ENCODE peak calls at places on chromosomes 1 and 21, in four cellular contexts. One of them, this sample, is unnamed.

GRCh38 chr1:225425211-225425786 is 2.5 kb downstream of the LBR start:
- DNase-seq in skeletal muscle cell: no peak
- DNase-seq in RWPE1: peak; percentile 88
- DNase-seq in aorta: no peak
- DNase-seq in this sample: no peak

GRCh38 chr1:43441894-43442632 is 11.7 kb downstream of the HYI start:
- DNase-seq in aorta: no peak
- DNase-seq in skeletal muscle cell: no peak
- DNase-seq in RWPE1: no peak
- DNase-seq in this sample: no peak

GRCh38 chr21:40841524-40842196 is 5.3 kb downstream of the DSCAM start:
- DNase-seq in skeletal muscle cell: no peak
- DNase-seq in RWPE1: no peak
- DNase-seq in aorta: no peak
- DNase-seq in this sample: no peak

GRCh38 chr1:171434717-171435346 is 50.5 kb upstream of the PRRC2C start:
- DNase-seq in skeletal muscle cell: peak; percentile 80
- DNase-seq in RWPE1: peak; percentile 37
- DNase-seq in aorta: no peak
- DNase-seq in this sample: peak; percentile 79

GRCh38 chr1:62144238-62144831 is 50.3 kb upstream of the L1TD1 start:
- DNase-seq in skeletal muscle cell: peak; percentile 4
- DNase-seq in RWPE1: peak; percentile 18
- DNase-seq in aorta: no peak
- DNase-seq in this sample: peak; percentile 18

GRCh38 chr21:45383615-45384201 is 21.3 kb upstream of the COL18A1 start:
- DNase-seq in skeletal muscle cell: no peak
- DNase-seq in RWPE1: no peak
- DNase-seq in aorta: peak; percentile 73
- DNase-seq in this sample: no peak

GRCh38 chr1:226403522-226404034 is 4.3 kb downstream of the PARP1 start:
- DNase-seq in aorta: no peak
- DNase-seq in RWPE1: peak; percentile 48
- DNase-seq in skeletal muscle cell: no peak
- DNase-seq in this sample: no peak

GRCh38 chr1:34792868-34793727 is at the start of gene GJA4:
- DNase-seq in skeletal muscle cell: no peak
- DNase-seq in RWPE1: no peak
- DNase-seq in aorta: peak; percentile 85
- DNase-seq in this sample: no peak

GRCh38 chr1:52454111-52454510 is 49.7 kb downstream of the PRPF38A start:
- DNase-seq in RWPE1: no peak
- DNase-seq in skeletal muscle cell: no peak
- DNase-seq in aorta: no peak
- DNase-seq in this sample: no peak

GRCh38 chr1:52054496-52055065 is 410 bp downstream of the TXNDC12 start:
- DNase-seq in skeletal muscle cell: no peak
- DNase-seq in aorta: no peak
- DNase-seq in RWPE1: no peak
- DNase-seq in this sample: no peak

GRCh38 chr21:15841856-15842564 is 112.2 kb downstream of the USP25 start:
- DNase-seq in aorta: no peak
- DNase-seq in RWPE1: peak; percentile 8
- DNase-seq in skeletal muscle cell: peak; percentile 41
- DNase-seq in this sample: peak; percentile 26

GRCh38 chr21:30306821-30307330 is 13.2 kb downstream of the KRTAP26-1 start:
- DNase-seq in aorta: no peak
- DNase-seq in RWPE1: no peak
- DNase-seq in skeletal muscle cell: no peak
- DNase-seq in this sample: no peak

GRCh38 chr1:27785763-27786162 is 12.7 kb downstream of the STX12 start:
- DNase-seq in aorta: no peak
- DNase-seq in RWPE1: peak; percentile 17
- DNase-seq in skeletal muscle cell: no peak
- DNase-seq in this sample: no peak

GRCh38 chr1:12480031-12480430 is 138.0 kb downstream of the DHRS3 start:
- DNase-seq in aorta: no peak
- DNase-seq in RWPE1: no peak
- DNase-seq in skeletal muscle cell: no peak
- DNase-seq in this sample: no peak

GRCh38 chr1:1128454-1129139 is 12.7 kb upstream of the C1orf159 start:
- DNase-seq in aorta: no peak
- DNase-seq in skeletal muscle cell: no peak
- DNase-seq in RWPE1: no peak
- DNase-seq in this sample: no peak

GRCh38 chr1:1173793-1174415 is at the start of gene TTLL10:
- DNase-seq in skeletal muscle cell: no peak
- DNase-seq in aorta: peak; percentile 74
- DNase-seq in RWPE1: no peak
- DNase-seq in this sample: no peak

GRCh38 chr1:189432761-189433160 is 1044.9 kb downstream of the BRINP3 start:
- DNase-seq in RWPE1: no peak
- DNase-seq in skeletal muscle cell: no peak
- DNase-seq in aorta: no peak
- DNase-seq in this sample: no peak

GRCh38 chr1:6690186-6690585 is 11.4 kb downstream of the DNAJC11 start:
- DNase-seq in skeletal muscle cell: no peak
- DNase-seq in aorta: no peak
- DNase-seq in RWPE1: no peak
- DNase-seq in this sample: no peak

GRCh38 chr1:106889054-106889453 is 167.4 kb upstream of the PRMT6 start:
- DNase-seq in aorta: no peak
- DNase-seq in RWPE1: no peak
- DNase-seq in skeletal muscle cell: no peak
- DNase-seq in this sample: no peak

GRCh38 chr21:32359719-32360260 is 33.0 kb downstream of the URB1 start:
- DNase-seq in RWPE1: no peak
- DNase-seq in aorta: no peak
- DNase-seq in skeletal muscle cell: no peak
- DNase-seq in this sample: no peak

GRCh38 chr1:2447274-2448097 is 28.6 kb upstream of the PLCH2 start:
- DNase-seq in aorta: no peak
- DNase-seq in skeletal muscle cell: no peak
- DNase-seq in RWPE1: no peak
- DNase-seq in this sample: no peak

This sample was measured in fibroblast of the conjunctiva.